ENCODE peak calls at places on chromosomes 12 and 14, in five cellular contexts. T is CD8-positive, alpha-beta T cell; O is fibroblast of villous mesenchyme; X is stomach; L is cardiac fibroblast. N is an unnamed sample.

GRCh38 chr14:76373456-76373855 is 2.5 kb upstream of the ESRRB start:
- DNase-seq in O (no peak), L (no peak), T (no peak), X (no peak), N (no peak)

GRCh38 chr12:31588976-31589375 is 2.0 kb downstream of the DENND5B start:
- DNase-seq in T (no peak), O (no peak), L (peak; percentile 5), X (no peak), N (no peak)

GRCh38 chr14:53638966-53639365 is 317.7 kb downstream of the BMP4 start:
- DNase-seq in X (no peak), T (no peak), O (peak; percentile 18), L (peak; percentile 2), N (no peak)

GRCh38 chr12:16076553-16076952 is 165.4 kb downstream of the DERA start:
- DNase-seq in X (no peak), L (peak; percentile 47), O (peak; percentile 14), T (no peak), N (no peak)

GRCh38 chr14:104268725-104269436 is 130.5 kb downstream of the KIF26A start:
- DNase-seq in L (no peak), O (no peak), X (peak; percentile 24), T (no peak), N (no peak)

GRCh38 chr12:116002890-116003536 is 274.5 kb downstream of the MED13L start:
- DNase-seq in L (peak; percentile 54), T (no peak), O (peak; percentile 74), X (no peak), N (no peak)

GRCh38 chr14:23125933-23126524 is 7.0 kb upstream of the CEBPE start:
- DNase-seq in T (no peak), O (no peak), L (no peak), X (no peak), N (no peak)

GRCh38 chr12:79083181-79083580 is 218.6 kb downstream of the SYT1 start:
- DNase-seq in L (peak; percentile 3), O (no peak), T (no peak), X (no peak), N (no peak)

GRCh38 chr14:72714094-72714493 is 179.8 kb downstream of the DPF3 start:
- DNase-seq in L (no peak), O (no peak), X (no peak), T (peak; percentile 17), N (no peak)

GRCh38 chr12:106900554-106900953 is 55.2 kb upstream of the TMEM263 start:
- DNase-seq in X (no peak), L (no peak), T (no peak), O (no peak), N (no peak)

GRCh38 chr14:55412686-55413085 is 1.1 kb upstream of the ATG14 start:
- DNase-seq in L (no peak), O (peak; percentile 45), T (no peak), X (no peak), N (no peak)

GRCh38 chr14:90760591-90761316 is 55.5 kb downstream of the TTC7B start:
- DNase-seq in T (no peak), L (peak; percentile 52), X (no peak), O (peak; percentile 32), N (no peak)

GRCh38 chr12:126362964-126363363 is 1297.7 kb downstream of the AACS start:
- DNase-seq in T (no peak), L (no peak), X (no peak), O (no peak), N (no peak)

GRCh38 chr14:104885031-104885972 is 20.2 kb downstream of the CEP170B start:
- DNase-seq in X (no peak), L (no peak), O (no peak), T (no peak), N (no peak)

GRCh38 chr12:57694459-57695019 is 607 bp downstream of the OS9 start:
- DNase-seq in X (no peak), O (no peak), L (peak; percentile 15), T (no peak), N (no peak)

GRCh38 chr12:5586201-5586600 is 154.3 kb downstream of the NTF3 start:
- DNase-seq in T (no peak), O (no peak), L (peak; percentile 35), X (no peak), N (no peak)

GRCh38 chr12:24996102-24996797 is 47.3 kb upstream of the BCAT1 start:
- DNase-seq in X (no peak), O (no peak), L (no peak), T (no peak), N (no peak)

GRCh38 chr14:98592611-98593170 is 679.3 kb downstream of the BCL11B start:
- DNase-seq in O (no peak), T (no peak), L (no peak), X (no peak), N (no peak)

GRCh38 chr12:7927470-7927869 is 8.5 kb downstream of the SLC2A3 start:
- DNase-seq in T (no peak), X (no peak), L (no peak), O (peak; percentile 13), N (no peak)

GRCh38 chr12:95130096-95130495 is 56.7 kb upstream of the NR2C1 start:
- DNase-seq in O (peak; percentile 14), T (no peak), L (peak; percentile 12), X (no peak), N (no peak)

GRCh38 chr12:13000616-13000934 is 510 bp upstream of the HEBP1 start:
- DNase-seq in T (peak; percentile 18), O (no peak), X (no peak), L (no peak), N (no peak)

GRCh38 chr14:22824711-22825359 is 4.9 kb upstream of the MRPL52 start:
- DNase-seq in L (peak; percentile 94), X (no peak), O (peak; percentile 90), T (no peak), N (no peak)

GRCh38 chr12:124399622-124400021 is 104.7 kb downstream of the RFLNA start:
- DNase-seq in O (no peak), L (no peak), T (peak; percentile 6), X (no peak), N (no peak)

GRCh38 chr14:95267306-95267705 is 52.4 kb downstream of the CLMN start:
- DNase-seq in T (no peak), X (no peak), L (no peak), O (no peak), N (no peak)

GRCh38 chr14:94644102-94644535 is 31.9 kb downstream of the SERPINA3 start:
- DNase-seq in L (no peak), O (no peak), X (no peak), T (no peak), N (no peak)

GRCh38 chr14:104600805-104601204 is 3.8 kb downstream of the TMEM179 start:
- DNase-seq in T (no peak), O (no peak), X (no peak), L (no peak), N (no peak)

GRCh38 chr14:68709007-68709406 is 83.9 kb downstream of the ZFP36L1 start:
- DNase-seq in T (no peak), O (no peak), L (no peak), X (no peak), N (no peak)

GRCh38 chr14:32329690-32330290 is 692 bp downstream of the AKAP6 start:
- DNase-seq in L (no peak), O (no peak), T (no peak), X (no peak), N (no peak)

GRCh38 chr12:111570090-111570961 is 28.8 kb downstream of the ATXN2 start:
- DNase-seq in X (no peak), L (peak; percentile 83), O (peak; percentile 88), T (no peak), N (no peak)
- H3K4me3 ChIP-seq in X (no peak overlapping the region), L (no peak overlapping the region), O (peak overlapping the region; percentile 4), T (no peak overlapping the region), N (no peak overlapping the region)

GRCh38 chr12:109738209-109738608 is 24.6 kb downstream of the FAM222A start:
- DNase-seq in X (peak; percentile 25), L (no peak), T (no peak), O (no peak), N (no peak)

GRCh38 chr12:109739747-109740693 is 26.4 kb downstream of the FAM222A start:
- DNase-seq in X (peak; percentile 40), L (no peak), O (no peak), T (no peak), N (no peak)

GRCh38 chr12:109737631-109738030 is 24.0 kb downstream of the FAM222A start:
- DNase-seq in X (peak; percentile 25), L (no peak), T (no peak), O (no peak), N (no peak)

GRCh38 chr12:109740694-109741245 is 27.1 kb downstream of the FAM222A start:
- DNase-seq in T (no peak), X (peak; percentile 11), O (no peak), L (no peak), N (no peak)

GRCh38 chr12:109738878-109739665 is 25.4 kb downstream of the FAM222A start:
- DNase-seq in L (no peak), X (peak; percentile 17), T (no peak), O (no peak), N (peak; percentile 21)
- H3K4me3 ChIP-seq in L (no peak overlapping the region), X (no peak overlapping the region), T (no peak overlapping the region), O (no peak overlapping the region), N (no peak overlapping the region)

GRCh38 chr12:112908548-112908947 is 1.8 kb downstream of the OAS1 start:
- DNase-seq in O (no peak), T (no peak), X (no peak), L (no peak), N (no peak)
- H3K4me3 ChIP-seq in O (no peak overlapping the region), T (no peak overlapping the region), X (peak overlapping the region; percentile 47), L (no peak overlapping the region), N (peak overlapping the region; percentile 91)

DNA sequence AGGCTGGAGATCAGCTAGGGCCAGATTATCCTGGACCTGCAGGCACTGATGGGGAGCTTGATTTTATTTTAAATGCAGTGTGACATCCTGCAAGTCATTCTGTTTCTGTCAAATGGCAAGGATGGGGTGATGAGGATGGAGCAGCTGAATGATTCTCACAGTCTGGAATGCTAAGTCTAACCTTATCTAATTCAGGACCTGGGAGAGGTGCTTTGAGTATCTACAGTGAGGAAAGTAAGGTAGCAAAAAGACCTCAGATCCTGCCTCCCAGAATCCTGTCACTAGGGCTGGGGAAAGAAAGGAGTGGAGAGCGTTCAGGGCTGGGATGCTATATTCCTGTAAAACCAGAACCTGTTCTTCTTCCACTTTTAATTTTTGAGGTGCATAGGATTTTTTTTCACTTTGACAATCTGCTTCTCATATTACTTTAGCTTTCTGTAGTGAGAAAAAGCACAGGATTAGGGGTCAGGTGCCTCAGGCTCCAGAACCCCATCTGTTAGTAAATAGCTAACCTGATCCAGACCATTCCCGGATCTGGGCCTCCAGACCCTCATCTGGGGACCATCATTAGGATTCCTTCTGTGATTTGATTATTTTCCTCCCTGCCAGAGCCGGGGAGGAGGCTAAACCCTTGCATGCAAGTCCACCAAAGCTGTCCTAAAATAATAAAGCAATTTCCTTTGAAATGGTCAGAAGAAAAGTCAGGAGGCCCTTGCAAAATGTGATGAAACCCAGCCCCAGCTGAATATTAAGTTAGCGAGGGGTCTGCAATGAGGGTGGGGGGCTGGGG is 54.7 kb downstream of the ASCL1 start:
- DNase-seq in O (no peak), T (no peak), X (no peak), L (no peak), N (no peak)
- H3K4me3 ChIP-seq in O (no peak overlapping the region), T (no peak overlapping the region), X (no peak overlapping the region), L (no peak overlapping the region), N (no peak overlapping the region)

GRCh38 chr12:59382678-59383425 is 213.0 kb upstream of the SLC16A7 start:
- DNase-seq in O (peak; percentile 37), T (no peak), X (no peak), L (no peak), N (no peak)
- H3K4me3 ChIP-seq in O (peak overlapping the region; percentile 35), T (no peak overlapping the region), X (no peak overlapping the region), L (no peak overlapping the region), N (no peak overlapping the region)

N was measured in CD8-positive, alpha-beta memory T cell.